ENCODE peak calls at places on chromosome 13, in seven cellular contexts. One of them, this sample, is unnamed. For H3K36me3 and H3K27me3, the result is how much of the 10 kb centered on the place peaks cover.

GRCh38 chr13:20441879-20442278 is 83.8 kb downstream of the CRYL1 start:
- DNase-seq in uterus: no peak
- DNase-seq in left lung: no peak
- DNase-seq in hepatocyte: no peak
- DNase-seq in cardiac muscle cell: no peak
- DNase-seq in heart right ventricle: no peak
- DNase-seq in CD8-positive, alpha-beta memory T cell: no peak
- DNase-seq in this sample: no peak

GRCh38 chr13:21557995-21558394 is 46.0 kb downstream of the MICU2 start:
- DNase-seq in hepatocyte: no peak
- DNase-seq in CD8-positive, alpha-beta memory T cell: no peak
- DNase-seq in cardiac muscle cell: peak
- DNase-seq in uterus: no peak
- DNase-seq in left lung: no peak
- DNase-seq in heart right ventricle: no peak
- DNase-seq in this sample: peak

GRCh38 chr13:30429235-30429634 is 6.9 kb downstream of the UBE2L5 start:
- DNase-seq in left lung: no peak
- DNase-seq in cardiac muscle cell: no peak
- DNase-seq in heart right ventricle: no peak
- DNase-seq in uterus: no peak
- DNase-seq in hepatocyte: no peak
- DNase-seq in CD8-positive, alpha-beta memory T cell: no peak
- DNase-seq in this sample: no peak

GRCh38 chr13:47005761-47006414 is 109.0 kb upstream of the HTR2A start:
- DNase-seq in heart right ventricle: no peak
- DNase-seq in CD8-positive, alpha-beta memory T cell: no peak
- DNase-seq in uterus: no peak
- DNase-seq in hepatocyte: no peak
- DNase-seq in cardiac muscle cell: no peak
- DNase-seq in left lung: no peak
- DNase-seq in this sample: no peak

GRCh38 chr13:64332048-64332447 is 2898.1 kb downstream of the PCDH9 start:
- DNase-seq in uterus: no peak
- DNase-seq in hepatocyte: no peak
- DNase-seq in CD8-positive, alpha-beta memory T cell: no peak
- DNase-seq in left lung: no peak
- DNase-seq in cardiac muscle cell: no peak
- DNase-seq in heart right ventricle: no peak
- DNase-seq in this sample: no peak

GRCh38 chr13:75670496-75670895 is 34.4 kb downstream of the LMO7 start:
- DNase-seq in CD8-positive, alpha-beta memory T cell: no peak
- DNase-seq in heart right ventricle: no peak
- DNase-seq in uterus: no peak
- DNase-seq in left lung: no peak
- DNase-seq in cardiac muscle cell: no peak
- DNase-seq in hepatocyte: no peak
- DNase-seq in this sample: no peak

GRCh38 chr13:79775830-79776229 is 294.9 kb downstream of the NDFIP2 start:
- DNase-seq in CD8-positive, alpha-beta memory T cell: no peak
- DNase-seq in hepatocyte: peak
- DNase-seq in heart right ventricle: peak
- DNase-seq in left lung: no peak
- DNase-seq in uterus: no peak
- DNase-seq in cardiac muscle cell: peak
- DNase-seq in this sample: peak

GRCh38 chr13:99812611-99813010 is 159.0 kb downstream of the ZIC5 start:
- DNase-seq in left lung: no peak
- DNase-seq in CD8-positive, alpha-beta memory T cell: no peak
- DNase-seq in hepatocyte: no peak
- DNase-seq in uterus: no peak
- DNase-seq in heart right ventricle: no peak
- DNase-seq in cardiac muscle cell: no peak
- DNase-seq in this sample: no peak

GRCh38 chr13:88925954-88926353 is 1254.8 kb downstream of the SLITRK5 start:
- DNase-seq in heart right ventricle: peak
- DNase-seq in hepatocyte: no peak
- DNase-seq in CD8-positive, alpha-beta memory T cell: no peak
- DNase-seq in left lung: no peak
- DNase-seq in cardiac muscle cell: no peak
- DNase-seq in uterus: no peak
- DNase-seq in this sample: no peak

GRCh38 chr13:31160857-31161582 is 684 bp downstream of the HSPH1 start:
- DNase-seq in heart right ventricle: peak
- DNase-seq in CD8-positive, alpha-beta memory T cell: peak
- DNase-seq in left lung: peak
- DNase-seq in cardiac muscle cell: peak
- DNase-seq in uterus: peak
- DNase-seq in hepatocyte: peak
- DNase-seq in this sample: peak

GRCh38 chr13:19601749-19602725 is 31.4 kb upstream of the MPHOSPH8 start:
- DNase-seq in heart right ventricle: no peak
- DNase-seq in left lung: peak
- DNase-seq in hepatocyte: peak
- DNase-seq in cardiac muscle cell: peak
- DNase-seq in CD8-positive, alpha-beta memory T cell: peak
- DNase-seq in uterus: no peak
- DNase-seq in this sample: peak

GRCh38 chr13:27500806-27501534 is 50.6 kb upstream of the MTIF3 start:
- DNase-seq in cardiac muscle cell: peak
- DNase-seq in heart right ventricle: peak
- DNase-seq in CD8-positive, alpha-beta memory T cell: no peak
- DNase-seq in uterus: no peak
- DNase-seq in hepatocyte: peak
- DNase-seq in left lung: no peak
- DNase-seq in this sample: no peak

GRCh38 chr13:33728271-33729037 is 89.5 kb upstream of the RFC3 start:
- DNase-seq in cardiac muscle cell: no peak
- DNase-seq in CD8-positive, alpha-beta memory T cell: no peak
- DNase-seq in hepatocyte: no peak
- DNase-seq in heart right ventricle: peak
- DNase-seq in left lung: peak
- DNase-seq in uterus: peak
- DNase-seq in this sample: no peak

GRCh38 chr13:102724923-102725322 is 30.1 kb upstream of the METTL21C start:
- DNase-seq in uterus: no peak
- DNase-seq in hepatocyte: peak
- DNase-seq in left lung: no peak
- DNase-seq in heart right ventricle: no peak
- DNase-seq in cardiac muscle cell: peak
- DNase-seq in CD8-positive, alpha-beta memory T cell: no peak
- DNase-seq in this sample: no peak

DNA sequence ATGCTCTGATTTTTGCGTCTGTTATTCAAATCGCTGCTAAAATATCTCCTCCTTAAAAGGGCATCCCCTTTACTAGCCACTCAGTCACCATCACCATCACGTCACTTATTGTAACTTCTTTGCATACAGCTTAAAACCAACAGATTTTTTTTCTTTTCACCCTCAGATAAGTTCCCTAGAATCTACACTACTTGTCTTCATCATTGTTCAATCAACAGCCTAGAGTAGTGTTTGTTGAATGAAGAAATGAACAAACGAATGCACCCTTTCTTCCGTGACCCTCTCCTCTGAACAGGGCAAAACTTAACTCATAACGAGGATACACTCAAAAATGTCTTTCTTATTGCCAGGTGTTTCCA is 1.1 kb upstream of the AKAP11 start:
- DNase-seq in uterus: no peak
- DNase-seq in cardiac muscle cell: no peak
- DNase-seq in left lung: no peak
- DNase-seq in hepatocyte: no peak
- DNase-seq in heart right ventricle: no peak
- DNase-seq in CD8-positive, alpha-beta memory T cell: no peak
- DNase-seq in this sample: no peak
- H3K4me3 ChIP-seq in uterus: peak
- H3K4me3 ChIP-seq in cardiac muscle cell: no peak
- H3K4me3 ChIP-seq in left lung: peak
- H3K4me3 ChIP-seq in hepatocyte: peak
- H3K4me3 ChIP-seq in heart right ventricle: peak
- H3K4me3 ChIP-seq in CD8-positive, alpha-beta memory T cell: peak
- H3K4me3 ChIP-seq in this sample: peak

GRCh38 chr13:98214008-98214643 is 37.1 kb upstream of the RNF113B start:
- DNase-seq in CD8-positive, alpha-beta memory T cell: no peak
- DNase-seq in uterus: peak
- DNase-seq in hepatocyte: peak
- DNase-seq in left lung: no peak
- DNase-seq in heart right ventricle: peak
- DNase-seq in cardiac muscle cell: no peak
- DNase-seq in this sample: no peak
- H3K36me3 ChIP-seq in CD8-positive, alpha-beta memory T cell: under half
- H3K36me3 ChIP-seq in uterus: under half
- H3K36me3 ChIP-seq in hepatocyte: under half
- H3K36me3 ChIP-seq in left lung: under half
- H3K36me3 ChIP-seq in heart right ventricle: under half
- H3K36me3 ChIP-seq in cardiac muscle cell: under half
- H3K36me3 ChIP-seq in this sample: under half

DNA sequence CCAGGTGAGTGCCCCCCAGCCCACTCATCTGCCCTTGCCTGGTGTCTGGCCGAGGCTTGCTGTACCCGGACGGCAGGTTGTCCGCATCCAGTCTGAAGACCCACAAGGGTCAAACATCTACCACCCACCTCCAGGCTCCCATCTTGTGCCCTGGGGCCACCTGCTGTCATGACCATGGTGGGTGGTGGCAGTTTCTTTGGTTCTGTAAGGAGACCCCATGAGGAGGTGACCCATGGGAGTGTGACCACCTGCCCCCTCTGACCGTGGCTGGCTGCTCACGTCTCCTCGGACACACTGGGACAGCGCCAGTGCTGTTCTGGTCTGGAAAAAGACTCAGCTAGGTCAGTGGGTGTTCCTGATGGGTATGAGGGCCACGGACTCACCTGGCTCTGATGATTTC is 93.9 kb downstream of the TEX29 start:
- DNase-seq in CD8-positive, alpha-beta memory T cell: no peak
- DNase-seq in heart right ventricle: no peak
- DNase-seq in left lung: no peak
- DNase-seq in hepatocyte: no peak
- DNase-seq in cardiac muscle cell: no peak
- DNase-seq in uterus: no peak
- DNase-seq in this sample: no peak
- H3K27me3 ChIP-seq in CD8-positive, alpha-beta memory T cell: under half
- H3K27me3 ChIP-seq in heart right ventricle: under half
- H3K27me3 ChIP-seq in left lung: half or more
- H3K27me3 ChIP-seq in hepatocyte: under half
- H3K27me3 ChIP-seq in cardiac muscle cell: under half
- H3K27me3 ChIP-seq in uterus: under half
- H3K27me3 ChIP-seq in this sample: under half

GRCh38 chr13:41825691-41826090 is 135.2 kb downstream of the VWA8 start:
- DNase-seq in hepatocyte: no peak
- DNase-seq in left lung: no peak
- DNase-seq in uterus: no peak
- DNase-seq in heart right ventricle: no peak
- DNase-seq in CD8-positive, alpha-beta memory T cell: no peak
- DNase-seq in cardiac muscle cell: no peak
- DNase-seq in this sample: no peak

GRCh38 chr13:41822560-41822959 is 138.3 kb downstream of the VWA8 start:
- DNase-seq in CD8-positive, alpha-beta memory T cell: no peak
- DNase-seq in heart right ventricle: no peak
- DNase-seq in uterus: no peak
- DNase-seq in cardiac muscle cell: no peak
- DNase-seq in left lung: no peak
- DNase-seq in hepatocyte: no peak
- DNase-seq in this sample: no peak

GRCh38 chr13:41833201-41833600 is 127.7 kb downstream of the VWA8 start:
- DNase-seq in cardiac muscle cell: no peak
- DNase-seq in uterus: no peak
- DNase-seq in hepatocyte: no peak
- DNase-seq in left lung: no peak
- DNase-seq in CD8-positive, alpha-beta memory T cell: no peak
- DNase-seq in heart right ventricle: no peak
- DNase-seq in this sample: no peak

GRCh38 chr13:41823486-41823885 is 137.4 kb downstream of the VWA8 start:
- DNase-seq in left lung: no peak
- DNase-seq in hepatocyte: no peak
- DNase-seq in cardiac muscle cell: no peak
- DNase-seq in uterus: no peak
- DNase-seq in heart right ventricle: no peak
- DNase-seq in CD8-positive, alpha-beta memory T cell: no peak
- DNase-seq in this sample: no peak

GRCh38 chr13:41827507-41828213 is 133.2 kb downstream of the VWA8 start:
- DNase-seq in heart right ventricle: no peak
- DNase-seq in left lung: no peak
- DNase-seq in cardiac muscle cell: no peak
- DNase-seq in uterus: peak
- DNase-seq in hepatocyte: peak
- DNase-seq in CD8-positive, alpha-beta memory T cell: no peak
- DNase-seq in this sample: no peak
- H3K4me3 ChIP-seq in heart right ventricle: no peak
- H3K4me3 ChIP-seq in left lung: no peak
- H3K4me3 ChIP-seq in cardiac muscle cell: no peak
- H3K4me3 ChIP-seq in uterus: no peak
- H3K4me3 ChIP-seq in hepatocyte: no peak
- H3K4me3 ChIP-seq in CD8-positive, alpha-beta memory T cell: no peak
- H3K4me3 ChIP-seq in this sample: no peak

GRCh38 chr13:103799028-103799427 is 732.8 kb upstream of the SLC10A2 start:
- DNase-seq in left lung: no peak
- DNase-seq in heart right ventricle: no peak
- DNase-seq in CD8-positive, alpha-beta memory T cell: no peak
- DNase-seq in uterus: no peak
- DNase-seq in cardiac muscle cell: no peak
- DNase-seq in hepatocyte: no peak
- DNase-seq in this sample: no peak

GRCh38 chr13:103795892-103796478 is 729.8 kb upstream of the SLC10A2 start:
- DNase-seq in cardiac muscle cell: no peak
- DNase-seq in heart right ventricle: no peak
- DNase-seq in CD8-positive, alpha-beta memory T cell: no peak
- DNase-seq in uterus: no peak
- DNase-seq in left lung: no peak
- DNase-seq in hepatocyte: no peak
- DNase-seq in this sample: no peak

GRCh38 chr13:103794526-103794925 is 728.3 kb upstream of the SLC10A2 start:
- DNase-seq in cardiac muscle cell: no peak
- DNase-seq in heart right ventricle: no peak
- DNase-seq in hepatocyte: no peak
- DNase-seq in left lung: no peak
- DNase-seq in uterus: no peak
- DNase-seq in CD8-positive, alpha-beta memory T cell: no peak
- DNase-seq in this sample: no peak
- H3K36me3 ChIP-seq in cardiac muscle cell: under half
- H3K36me3 ChIP-seq in heart right ventricle: under half
- H3K36me3 ChIP-seq in hepatocyte: under half
- H3K36me3 ChIP-seq in left lung: under half
- H3K36me3 ChIP-seq in uterus: under half
- H3K36me3 ChIP-seq in CD8-positive, alpha-beta memory T cell: under half
- H3K36me3 ChIP-seq in this sample: under half

GRCh38 chr13:112233256-112233655 is 142.9 kb upstream of the SPACA7 start:
- DNase-seq in cardiac muscle cell: no peak
- DNase-seq in heart right ventricle: no peak
- DNase-seq in CD8-positive, alpha-beta memory T cell: no peak
- DNase-seq in left lung: no peak
- DNase-seq in uterus: no peak
- DNase-seq in hepatocyte: no peak
- DNase-seq in this sample: no peak
- H3K27me3 ChIP-seq in cardiac muscle cell: under half
- H3K27me3 ChIP-seq in heart right ventricle: under half
- H3K27me3 ChIP-seq in CD8-positive, alpha-beta memory T cell: under half
- H3K27me3 ChIP-seq in left lung: under half
- H3K27me3 ChIP-seq in uterus: under half
- H3K27me3 ChIP-seq in hepatocyte: under half
- H3K27me3 ChIP-seq in this sample: under half

GRCh38 chr13:94708031-94708571 is 4.2 kb downstream of the SOX21 start:
- DNase-seq in heart right ventricle: no peak
- DNase-seq in left lung: no peak
- DNase-seq in CD8-positive, alpha-beta memory T cell: no peak
- DNase-seq in cardiac muscle cell: no peak
- DNase-seq in uterus: no peak
- DNase-seq in hepatocyte: no peak
- DNase-seq in this sample: peak
- H3K4me3 ChIP-seq in heart right ventricle: no peak
- H3K4me3 ChIP-seq in left lung: no peak
- H3K4me3 ChIP-seq in CD8-positive, alpha-beta memory T cell: no peak
- H3K4me3 ChIP-seq in cardiac muscle cell: no peak
- H3K4me3 ChIP-seq in uterus: no peak
- H3K4me3 ChIP-seq in hepatocyte: no peak
- H3K4me3 ChIP-seq in this sample: peak

GRCh38 chr13:110289661-110290060 is 17.3 kb downstream of the COL4A1 start:
- DNase-seq in cardiac muscle cell: no peak
- DNase-seq in left lung: no peak
- DNase-seq in CD8-positive, alpha-beta memory T cell: no peak
- DNase-seq in uterus: no peak
- DNase-seq in hepatocyte: no peak
- DNase-seq in heart right ventricle: no peak
- DNase-seq in this sample: no peak
- H3K36me3 ChIP-seq in cardiac muscle cell: under half
- H3K36me3 ChIP-seq in left lung: under half
- H3K36me3 ChIP-seq in CD8-positive, alpha-beta memory T cell: under half
- H3K36me3 ChIP-seq in uterus: under half
- H3K36me3 ChIP-seq in hepatocyte: under half
- H3K36me3 ChIP-seq in heart right ventricle: under half
- H3K36me3 ChIP-seq in this sample: under half